ENCODE peak calls at places on chromosomes 1 and 21, in five cellular contexts. K is activated T-helper 2 cell treated with anti-CD3 and anti-CD28 coated beads, Interferon-gamma antibody, Interleukin-2, Interleukin-4, amounts not matched to agents 10 μg/mL and 5 μg/mL and 100 μg/mL, durations not matched to agents 14 hours and 24 hours and 36 hours; D is uterus; R is left cardiac atrium; G is AG10803. C is an unnamed sample.
A peak's percentile ranks its signal among the peaks of the same experiment; 100 is the strongest.

GRCh38 chr1:181081399-181081798 is 7.1 kb upstream of the IER5 start:
- DNase-seq in G (no peak), K (no peak), D (no peak), R (no peak), C (no peak)

GRCh38 chr1:211625040-211625439 is 46.1 kb upstream of the SLC30A1 start:
- DNase-seq in D (no peak), R (no peak), K (no peak), G (peak; percentile 61), C (peak; percentile 46)

GRCh38 chr1:29991815-29992214 is 731.6 kb downstream of the MATN1 start:
- DNase-seq in G (no peak), D (no peak), R (no peak), K (no peak), C (no peak)

GRCh38 chr21:8998946-8999681 is 1522.3 kb upstream of the TPTE start:
- DNase-seq in R (no peak), K (no peak), G (no peak), D (no peak), C (no peak)

GRCh38 chr1:83742446-83742845 is 256.5 kb downstream of the TTLL7 start:
- DNase-seq in R (no peak), K (no peak), G (peak; percentile 3), D (no peak), C (no peak)

GRCh38 chr1:212477014-212477679 is 44.4 kb downstream of the NENF start:
- DNase-seq in G (peak; percentile 80), R (peak; percentile 82), D (peak; percentile 86), K (peak; percentile 65), C (peak; percentile 82)

GRCh38 chr1:94486990-94487389 is 54.6 kb downstream of the F3 start:
- DNase-seq in D (no peak), R (no peak), K (no peak), G (no peak), C (no peak)

GRCh38 chr1:147243228-147243685 is 773 bp downstream of the CHD1L start:
- DNase-seq in G (no peak), D (no peak), K (no peak), R (peak; percentile 38), C (no peak)